ENCODE peak calls at places on chromosomes 16 and 17, in seven cellular contexts. G is mesothelial cell of epicardium, K is fibroblast of pulmonary artery, Z is fibroblast of mammary gland, M is dorsolateral prefrontal cortex, C is RWPE1, Q is BE2C. B is an unnamed sample.

GRCh38 chr17:80678621-80679020 is 134.0 kb downstream of the RPTOR start:
- DNase-seq in G (no peak), K (peak; percentile 53), Z (peak; percentile 44), M (no peak), C (peak; percentile 66), Q (peak; percentile 56), B (no peak)

GRCh38 chr17:80101946-80102706 is 745 bp downstream of the GAA start:
- DNase-seq in G (no peak), K (peak; percentile 10), Z (peak; percentile 63), M (no peak), C (no peak), Q (no peak), B (no peak)

GRCh38 chr16:58329147-58329546 is 34.3 kb upstream of the PRSS54 start:
- DNase-seq in G (no peak), K (peak; percentile 43), Z (peak; percentile 50), M (no peak), C (peak; percentile 49), Q (no peak), B (no peak)

GRCh38 chr17:78237403-78238012 is 6.1 kb downstream of the TMEM235 start:
- DNase-seq in G (no peak), K (no peak), Z (no peak), M (peak; percentile 95), C (no peak), Q (no peak), B (no peak)

GRCh38 chr17:49549691-49550678 is 25.7 kb upstream of the NXPH3 start:
- DNase-seq in G (no peak), K (no peak), Z (no peak), M (no peak), C (no peak), Q (peak; percentile 8), B (no peak)

GRCh38 chr16:27803775-27804549 is 254.0 kb downstream of the KATNIP start:
- DNase-seq in G (no peak), K (no peak), Z (no peak), M (no peak), C (no peak), Q (no peak), B (no peak)

GRCh38 chr17:56707312-56708219 is 114.1 kb downstream of the NOG start:
- DNase-seq in G (peak; percentile 29), K (peak; percentile 16), Z (no peak), M (no peak), C (no peak), Q (no peak), B (no peak)

GRCh38 chr16:15970202-15970601 is 20.8 kb downstream of the ABCC1 start:
- DNase-seq in G (no peak), K (no peak), Z (no peak), M (no peak), C (no peak), Q (no peak), B (no peak)

GRCh38 chr17:41530062-41531048 is 2.2 kb upstream of the KRT19 start:
- DNase-seq in G (no peak), K (peak; percentile 85), Z (peak; percentile 85), M (no peak), C (peak; percentile 51), Q (peak; percentile 93), B (no peak)

GRCh38 chr17:20087538-20088250 is 78.5 kb downstream of the SPECC1 start:
- DNase-seq in G (no peak), K (no peak), Z (no peak), M (no peak), C (no peak), Q (no peak), B (no peak)

GRCh38 chr17:10120749-10121148 is 77.7 kb downstream of the GAS7 start:
- DNase-seq in G (no peak), K (no peak), Z (no peak), M (peak; percentile 6), C (no peak), Q (no peak), B (no peak)

GRCh38 chr17:63679214-63679613 is 20.7 kb downstream of the LIMD2 start:
- DNase-seq in G (no peak), K (no peak), Z (no peak), M (no peak), C (no peak), Q (no peak), B (no peak)

GRCh38 chr17:63675231-63675606 is 24.7 kb downstream of the LIMD2 start:
- DNase-seq in G (no peak), K (peak; percentile 36), Z (no peak), M (no peak), C (no peak), Q (no peak), B (no peak)

GRCh38 chr17:63680700-63681099 is 19.2 kb downstream of the LIMD2 start:
- DNase-seq in G (no peak), K (no peak), Z (no peak), M (no peak), C (no peak), Q (no peak), B (no peak)

GRCh38 chr17:63675607-63676539 is 24.1 kb downstream of the LIMD2 start:
- DNase-seq in G (peak; percentile 61), K (peak; percentile 94), Z (peak; percentile 72), M (no peak), C (peak; percentile 73), Q (peak; percentile 94), B (peak; percentile 90)

GRCh38 chr17:63676540-63676933 is 23.4 kb downstream of the LIMD2 start:
- DNase-seq in G (no peak), K (no peak), Z (no peak), M (no peak), C (no peak), Q (no peak), B (no peak)
- TF ChIP-seq CTCF in G (no peak), K (no peak), Z (no peak), M (no peak), C (no peak), Q (no peak), B (no peak)

GRCh38 chr16:4401510-4401909 is 14.9 kb downstream of the CORO7 start:
- DNase-seq in G (no peak), K (no peak), Z (no peak), M (no peak), C (no peak), Q (peak; percentile 52), B (no peak)

GRCh38 chr16:4403133-4403949 is 13.1 kb downstream of the CORO7 start:
- DNase-seq in G (no peak), K (no peak), Z (no peak), M (no peak), C (no peak), Q (no peak), B (no peak)

GRCh38 chr16:4404967-4405696 is 11.3 kb downstream of the CORO7 start:
- DNase-seq in G (no peak), K (no peak), Z (no peak), M (no peak), C (no peak), Q (no peak), B (no peak)

GRCh38 chr16:4402439-4403132 is 13.8 kb downstream of the CORO7 start:
- DNase-seq in G (peak; percentile 88), K (peak; percentile 79), Z (peak; percentile 68), M (peak; percentile 76), C (peak; percentile 85), Q (peak; percentile 92), B (peak; percentile 82)

DNA sequence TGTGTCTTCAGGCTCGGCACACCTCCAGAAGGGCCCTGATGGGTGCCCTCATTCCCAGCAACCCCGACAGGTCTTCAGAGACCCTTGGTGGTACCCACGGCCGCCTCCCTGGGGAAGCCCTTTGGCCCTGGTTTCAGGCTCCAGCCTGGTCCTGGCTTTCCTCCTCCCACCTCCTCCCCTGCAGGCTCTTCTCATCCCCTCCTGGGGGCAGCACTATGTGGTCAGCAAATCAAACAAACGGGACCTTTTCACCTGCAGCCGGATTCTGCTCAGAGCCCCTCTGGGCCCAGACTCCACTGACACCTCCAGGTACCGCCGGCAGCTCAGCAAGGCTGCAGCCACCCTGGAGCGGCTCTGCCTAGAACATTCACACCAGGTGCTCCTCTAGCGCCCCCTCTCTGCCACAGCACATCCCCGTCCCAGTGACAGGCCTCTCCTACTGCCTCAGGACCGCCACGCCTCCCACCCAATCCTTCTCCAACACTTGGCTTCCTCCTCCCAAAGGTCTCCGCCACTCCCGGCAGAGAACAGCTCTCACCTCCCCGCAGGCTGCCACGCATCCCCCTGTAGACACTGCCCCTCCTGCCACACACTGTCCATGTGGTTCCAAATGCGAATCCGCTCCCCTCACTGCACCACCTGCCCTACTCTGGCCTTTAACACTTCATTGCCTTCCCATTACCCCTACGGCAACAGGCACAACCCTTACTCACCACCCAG is 12.0 kb downstream of the CORO7 start:
- DNase-seq in G (no peak), K (peak; percentile 56), Z (peak; percentile 48), M (no peak), C (no peak), Q (peak; percentile 87), B (no peak)
- TF ChIP-seq CTCF in G (peak; percentile 55), K (peak; percentile 74), Z (peak; percentile 68), M (peak; percentile 48), C (peak; percentile 47), Q (peak; percentile 93), B (peak; percentile 63)

GRCh38 chr17:54967621-54968258 is 714 bp downstream of the COX11 start:
- DNase-seq in G (no peak), K (no peak), Z (peak; percentile 66), M (no peak), C (peak; percentile 38), Q (no peak), B (no peak)
- TF ChIP-seq CTCF in G (no peak), K (peak; percentile 48), Z (peak; percentile 35), M (no peak), C (no peak), Q (no peak), B (no peak)

GRCh38 chr17:1907216-1907631 is 77.4 kb downstream of the RPA1 start:
- DNase-seq in G (no peak), K (no peak), Z (no peak), M (no peak), C (no peak), Q (no peak), B (no peak)
- TF ChIP-seq CTCF in G (no peak), K (no peak), Z (no peak), M (no peak), C (no peak), Q (no peak), B (no peak)

GRCh38 chr16:85354623-85355514 is 242.6 kb upstream of the CIBAR2 start:
- DNase-seq in G (no peak), K (peak; percentile 21), Z (peak; percentile 74), M (no peak), C (peak; percentile 78), Q (peak; percentile 77), B (no peak)
- TF ChIP-seq CTCF in G (no peak), K (no peak), Z (no peak), M (no peak), C (no peak), Q (no peak), B (no peak)